ENCODE peak calls at places on chromosomes 6 and 20, in six cellular contexts. N is cardiac muscle cell; W is stimulated activated CD4-positive, alpha-beta T cell treated with anti-CD3 and anti-CD28 coated beads, Interleukin-2, amount 100 ng/mL, for 48 hours; Y is amniotic epithelial cell; Z is H7; T is neural crest cell. L is an unnamed sample.
A peak's percentile ranks its signal among the peaks of the same experiment; 100 is the strongest.

GRCh38 chr6:130836071-130836670 is 9.0 kb downstream of the SMLR1 start:
- DNase-seq in N (no peak), W (no peak), Y (no peak), Z (no peak), T (no peak), L (no peak)

GRCh38 chr6:4603291-4603690 is 172.9 kb upstream of the CDYL start:
- DNase-seq in N (no peak), W (no peak), Y (peak; percentile 99), Z (no peak), T (no peak), L (peak; percentile 10)

GRCh38 chr6:30646450-30647038 is 389 bp upstream of the C6orf136 start:
- DNase-seq in N (peak; percentile 12), W (peak; percentile 84), Y (no peak), Z (peak; percentile 72), T (no peak), L (no peak)

GRCh38 chr6:135014353-135014832 is 40.2 kb downstream of the HBS1L start:
- DNase-seq in N (no peak), W (no peak), Y (no peak), Z (no peak), T (no peak), L (peak; percentile 14)

GRCh38 chr20:45576995-45577394 is 2.1 kb downstream of the WFDC8 start:
- DNase-seq in N (no peak), W (no peak), Y (peak; percentile 4), Z (no peak), T (no peak), L (no peak)

GRCh38 chr20:63120286-63121090 is 95.4 kb downstream of the YTHDF1 start:
- DNase-seq in N (no peak), W (no peak), Y (no peak), Z (peak; percentile 56), T (no peak), L (no peak)

GRCh38 chr6:39543950-39544349 is 181.3 kb downstream of the KIF6 start:
- DNase-seq in N (no peak), W (no peak), Y (no peak), Z (no peak), T (no peak), L (no peak)

GRCh38 chr6:11094411-11094851 is 797 bp downstream of the SMIM13 start:
- DNase-seq in N (peak; percentile 61), W (peak; percentile 33), Y (peak; percentile 55), Z (peak; percentile 75), T (peak; percentile 16), L (peak; percentile 31)

GRCh38 chr20:34165246-34165645 is 53.2 kb upstream of the EIF2S2 start:
- DNase-seq in N (peak; percentile 1), W (no peak), Y (no peak), Z (no peak), T (no peak), L (no peak)

GRCh38 chr6:31477521-31477920 is 20.4 kb upstream of the MICB start:
- DNase-seq in N (no peak), W (no peak), Y (no peak), Z (no peak), T (no peak), L (no peak)

GRCh38 chr6:14540859-14541540 is 423.4 kb downstream of the CD83 start:
- DNase-seq in N (no peak), W (no peak), Y (no peak), Z (peak; percentile 35), T (no peak), L (no peak)

GRCh38 chr6:28488916-28489365 is 26.7 kb downstream of the GPX6 start:
- DNase-seq in N (peak; percentile 32), W (peak; percentile 39), Y (peak; percentile 75), Z (peak; percentile 43), T (peak; percentile 47), L (peak; percentile 61)

GRCh38 chr6:158768396-158768795 is 50.8 kb downstream of the EZR start:
- DNase-seq in N (no peak), W (no peak), Y (no peak), Z (no peak), T (no peak), L (no peak)

GRCh38 chr6:7566031-7566556 is 23.9 kb upstream of the SNRNP48 start:
- DNase-seq in N (no peak), W (no peak), Y (peak; percentile 30), Z (no peak), T (no peak), L (no peak)

GRCh38 chr20:51129201-51129671 is 106.3 kb upstream of the KCNG1 start:
- DNase-seq in N (peak; percentile 71), W (no peak), Y (no peak), Z (no peak), T (no peak), L (no peak)

GRCh38 chr6:1623769-1624070 is 14.0 kb downstream of the FOXC1 start:
- DNase-seq in N (no peak), W (no peak), Y (no peak), Z (no peak), T (no peak), L (no peak)

GRCh38 chr6:45419574-45420082 is 41.9 kb upstream of the SUPT3H start:
- DNase-seq in N (peak; percentile 81), W (peak; percentile 57), Y (peak; percentile 65), Z (peak; percentile 78), T (peak; percentile 27), L (peak; percentile 78)

GRCh38 chr6:21381336-21381963 is 212.1 kb upstream of the SOX4 start:
- DNase-seq in N (no peak), W (no peak), Y (peak; percentile 38), Z (no peak), T (no peak), L (peak; percentile 8)

GRCh38 chr20:49620364-49621240 is 52.7 kb upstream of the PTGIS start:
- DNase-seq in N (no peak), W (no peak), Y (no peak), Z (no peak), T (no peak), L (peak; percentile 26)

GRCh38 chr6:129750390-129750789 is 40.4 kb upstream of the ARHGAP18 start:
- DNase-seq in N (no peak), W (no peak), Y (peak; percentile 81), Z (no peak), T (no peak), L (no peak)

GRCh38 chr6:44131880-44132279 is 4.5 kb downstream of the TMEM63B start:
- DNase-seq in N (no peak), W (no peak), Y (no peak), Z (peak; percentile 63), T (no peak), L (no peak)

GRCh38 chr6:126792340-126792739 is 326.1 kb upstream of the RSPO3 start:
- DNase-seq in N (no peak), W (no peak), Y (no peak), Z (no peak), T (no peak), L (no peak)

GRCh38 chr6:169829786-169830185 is 78.4 kb downstream of the ERMARD start:
- DNase-seq in N (no peak), W (no peak), Y (no peak), Z (no peak), T (no peak), L (no peak)

GRCh38 chr6:132084811-132085509 is 133.8 kb upstream of the CCN2 start:
- DNase-seq in N (peak; percentile 14), W (no peak), Y (peak; percentile 94), Z (no peak), T (no peak), L (no peak)

GRCh38 chr20:62217913-62218773 is 1.9 kb downstream of the HRH3 start:
- DNase-seq in N (no peak), W (no peak), Y (no peak), Z (peak; percentile 82), T (no peak), L (no peak)

GRCh38 chr6:12440981-12441380 is 150.8 kb downstream of the EDN1 start:
- DNase-seq in N (peak; percentile 28), W (no peak), Y (peak; percentile 25), Z (peak; percentile 12), T (no peak), L (peak; percentile 35)

GRCh38 chr20:2109425-2110210 is 8.0 kb downstream of the STK35 start:
- DNase-seq in N (peak; percentile 59), W (no peak), Y (peak; percentile 47), Z (no peak), T (no peak), L (no peak)

GRCh38 chr20:4864292-4864691 is 137.0 kb downstream of the SLC23A2 start:
- DNase-seq in N (no peak), W (no peak), Y (no peak), Z (no peak), T (no peak), L (no peak)

GRCh38 chr6:110826236-110827129 is 11.2 kb upstream of the CDK19 start:
- DNase-seq in N (no peak), W (no peak), Y (peak; percentile 40), Z (no peak), T (no peak), L (no peak)

GRCh38 chr6:1591926-1592325 is 17.8 kb upstream of the FOXC1 start:
- DNase-seq in N (no peak), W (no peak), Y (no peak), Z (no peak), T (no peak), L (no peak)

L was measured in Kasumi-1.